ENCODE peak calls at places on chromosomes 3 and 15, in eight cellular contexts. One of them, this sample, is unnamed.

GRCh38 chr3:129827765-129828164 is 65.7 kb downstream of the TMCC1 start:
- DNase-seq in suprapubic skin: no peak
- DNase-seq in MM.1S: peak; percentile 88
- DNase-seq in PC-9: no peak
- DNase-seq in colonic mucosa: no peak
- DNase-seq in neural progenitor cell: no peak
- DNase-seq in GM23338: peak; percentile 11
- DNase-seq in lung: no peak
- DNase-seq in this sample: no peak

GRCh38 chr3:192940129-192940528 is 22.5 kb upstream of the MB21D2 start:
- DNase-seq in suprapubic skin: no peak
- DNase-seq in MM.1S: no peak
- DNase-seq in PC-9: no peak
- DNase-seq in colonic mucosa: no peak
- DNase-seq in neural progenitor cell: no peak
- DNase-seq in GM23338: no peak
- DNase-seq in lung: no peak
- DNase-seq in this sample: no peak

GRCh38 chr3:11053926-11054503 is 61.5 kb downstream of the SLC6A1 start:
- DNase-seq in suprapubic skin: no peak
- DNase-seq in MM.1S: no peak
- DNase-seq in PC-9: no peak
- DNase-seq in colonic mucosa: no peak
- DNase-seq in neural progenitor cell: no peak
- DNase-seq in GM23338: no peak
- DNase-seq in lung: no peak
- DNase-seq in this sample: no peak

GRCh38 chr3:45499529-45499928 is 95.0 kb upstream of the LIMD1 start:
- DNase-seq in suprapubic skin: no peak
- DNase-seq in MM.1S: peak; percentile 47
- DNase-seq in PC-9: peak; percentile 50
- DNase-seq in colonic mucosa: no peak
- DNase-seq in neural progenitor cell: no peak
- DNase-seq in GM23338: peak; percentile 20
- DNase-seq in lung: no peak
- DNase-seq in this sample: no peak

GRCh38 chr3:9000041-9000440 is 36.8 kb upstream of the RAD18 start:
- DNase-seq in suprapubic skin: no peak
- DNase-seq in MM.1S: no peak
- DNase-seq in PC-9: no peak
- DNase-seq in colonic mucosa: no peak
- DNase-seq in neural progenitor cell: no peak
- DNase-seq in GM23338: no peak
- DNase-seq in lung: no peak
- DNase-seq in this sample: no peak

GRCh38 chr15:29935296-29936020 is 113.2 kb upstream of the TJP1 start:
- DNase-seq in suprapubic skin: no peak
- DNase-seq in MM.1S: no peak
- DNase-seq in PC-9: peak; percentile 55
- DNase-seq in colonic mucosa: peak; percentile 48
- DNase-seq in neural progenitor cell: no peak
- DNase-seq in GM23338: peak; percentile 53
- DNase-seq in lung: no peak
- DNase-seq in this sample: no peak

GRCh38 chr3:32297366-32297765 is 58.9 kb downstream of the CMTM8 start:
- DNase-seq in suprapubic skin: no peak
- DNase-seq in MM.1S: no peak
- DNase-seq in PC-9: no peak
- DNase-seq in colonic mucosa: no peak
- DNase-seq in neural progenitor cell: no peak
- DNase-seq in GM23338: no peak
- DNase-seq in lung: no peak
- DNase-seq in this sample: no peak

GRCh38 chr3:111473550-111473949 is 68.4 kb upstream of the CD96 start:
- DNase-seq in suprapubic skin: no peak
- DNase-seq in MM.1S: no peak
- DNase-seq in PC-9: no peak
- DNase-seq in colonic mucosa: no peak
- DNase-seq in neural progenitor cell: peak; percentile 16
- DNase-seq in GM23338: peak; percentile 52
- DNase-seq in lung: no peak
- DNase-seq in this sample: no peak

GRCh38 chr3:177402533-177402932 is 205.3 kb upstream of the TBL1XR1 start:
- DNase-seq in suprapubic skin: no peak
- DNase-seq in MM.1S: no peak
- DNase-seq in PC-9: no peak
- DNase-seq in colonic mucosa: no peak
- DNase-seq in neural progenitor cell: no peak
- DNase-seq in GM23338: peak; percentile 8
- DNase-seq in lung: no peak
- DNase-seq in this sample: no peak

GRCh38 chr3:128051459-128051836 is 789 bp upstream of the SEC61A1 start:
- DNase-seq in suprapubic skin: no peak
- DNase-seq in MM.1S: no peak
- DNase-seq in PC-9: no peak
- DNase-seq in colonic mucosa: no peak
- DNase-seq in neural progenitor cell: peak; percentile 44
- DNase-seq in GM23338: peak; percentile 48
- DNase-seq in lung: no peak
- DNase-seq in this sample: no peak

GRCh38 chr3:182050932-182051331 is 339.2 kb downstream of the SOX2 start:
- DNase-seq in suprapubic skin: no peak
- DNase-seq in MM.1S: no peak
- DNase-seq in PC-9: no peak
- DNase-seq in colonic mucosa: no peak
- DNase-seq in neural progenitor cell: no peak
- DNase-seq in GM23338: no peak
- DNase-seq in lung: no peak
- DNase-seq in this sample: no peak

GRCh38 chr3:160676547-160677303 is at the start of gene ARL14:
- DNase-seq in suprapubic skin: no peak
- DNase-seq in MM.1S: no peak
- DNase-seq in PC-9: peak; percentile 97
- DNase-seq in colonic mucosa: peak; percentile 83
- DNase-seq in neural progenitor cell: no peak
- DNase-seq in GM23338: no peak
- DNase-seq in lung: no peak
- DNase-seq in this sample: peak; percentile 62

GRCh38 chr3:57026918-57027317 is 33.5 kb upstream of the SPATA12 start:
- DNase-seq in suprapubic skin: no peak
- DNase-seq in MM.1S: no peak
- DNase-seq in PC-9: no peak
- DNase-seq in colonic mucosa: peak; percentile 36
- DNase-seq in neural progenitor cell: no peak
- DNase-seq in GM23338: no peak
- DNase-seq in lung: no peak
- DNase-seq in this sample: no peak

GRCh38 chr3:45890405-45890804 is 4.1 kb downstream of the CCR9 start:
- DNase-seq in suprapubic skin: no peak
- DNase-seq in MM.1S: no peak
- DNase-seq in PC-9: no peak
- DNase-seq in colonic mucosa: peak; percentile 66
- DNase-seq in neural progenitor cell: no peak
- DNase-seq in GM23338: no peak
- DNase-seq in lung: no peak
- DNase-seq in this sample: peak; percentile 85

GRCh38 chr15:62857411-62857853 is 185.1 kb upstream of the TPM1 start:
- DNase-seq in suprapubic skin: no peak
- DNase-seq in MM.1S: peak; percentile 12
- DNase-seq in PC-9: peak; percentile 93
- DNase-seq in colonic mucosa: no peak
- DNase-seq in neural progenitor cell: no peak
- DNase-seq in GM23338: no peak
- DNase-seq in lung: no peak
- DNase-seq in this sample: no peak

GRCh38 chr3:9397911-9398714 is 698 bp downstream of the SETD5 start:
- DNase-seq in suprapubic skin: peak; percentile 85
- DNase-seq in MM.1S: peak; percentile 34
- DNase-seq in PC-9: peak; percentile 45
- DNase-seq in colonic mucosa: peak; percentile 65
- DNase-seq in neural progenitor cell: peak; percentile 57
- DNase-seq in GM23338: peak; percentile 63
- DNase-seq in lung: peak; percentile 52
- DNase-seq in this sample: peak; percentile 58

GRCh38 chr15:89363133-89363532 is 28.5 kb upstream of the POLG start:
- DNase-seq in suprapubic skin: no peak
- DNase-seq in MM.1S: no peak
- DNase-seq in PC-9: no peak
- DNase-seq in colonic mucosa: no peak
- DNase-seq in neural progenitor cell: no peak
- DNase-seq in GM23338: no peak
- DNase-seq in lung: no peak
- DNase-seq in this sample: no peak

DNA sequence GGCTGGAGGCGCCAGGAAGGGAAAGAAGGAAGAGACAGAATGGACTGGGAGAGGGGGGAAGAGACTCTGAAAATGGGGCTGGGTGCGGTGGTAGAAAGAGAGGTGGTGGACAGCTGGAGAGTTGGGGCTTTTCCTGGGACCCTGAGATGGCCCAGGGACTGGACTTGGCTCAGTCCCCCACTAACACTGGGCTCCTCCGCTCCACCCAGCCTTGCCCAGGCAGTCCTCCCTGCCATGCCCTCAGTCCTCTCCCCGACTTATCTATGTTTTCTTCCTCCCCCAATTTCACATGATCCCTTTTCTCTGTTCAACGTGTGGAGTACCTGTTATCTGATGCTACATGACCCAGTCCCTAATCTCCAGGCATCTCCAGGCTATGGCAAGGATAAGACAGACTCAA is 6.3 kb upstream of the HCN4 start:
- DNase-seq in suprapubic skin: no peak
- DNase-seq in MM.1S: no peak
- DNase-seq in PC-9: no peak
- DNase-seq in colonic mucosa: no peak
- DNase-seq in neural progenitor cell: no peak
- DNase-seq in GM23338: no peak
- DNase-seq in lung: no peak
- DNase-seq in this sample: no peak
- H3K27me3 ChIP-seq in suprapubic skin: peaks cover 65% of the 10 kb centered on the region
- H3K27me3 ChIP-seq in MM.1S: peaks cover 11% of the 10 kb centered on the region
- H3K27me3 ChIP-seq in PC-9: peaks cover 10% of the 10 kb centered on the region
- H3K27me3 ChIP-seq in colonic mucosa: peaks cover 17% of the 10 kb centered on the region
- H3K27me3 ChIP-seq in neural progenitor cell: peaks cover 20% of the 10 kb centered on the region
- H3K27me3 ChIP-seq in GM23338: peaks cover 20% of the 10 kb centered on the region
- H3K27me3 ChIP-seq in lung: peaks cover 3% of the 10 kb centered on the region
- H3K27me3 ChIP-seq in this sample: no peaks in the 10 kb centered on the region

GRCh38 chr15:81303241-81304225 is 20.4 kb downstream of the STARD5 start:
- DNase-seq in suprapubic skin: no peak
- DNase-seq in MM.1S: no peak
- DNase-seq in PC-9: no peak
- DNase-seq in colonic mucosa: no peak
- DNase-seq in neural progenitor cell: peak; percentile 52
- DNase-seq in GM23338: peak; percentile 63
- DNase-seq in lung: no peak
- DNase-seq in this sample: no peak

GRCh38 chr15:81301815-81302399 is 22.0 kb downstream of the STARD5 start:
- DNase-seq in suprapubic skin: no peak
- DNase-seq in MM.1S: peak; percentile 60
- DNase-seq in PC-9: no peak
- DNase-seq in colonic mucosa: no peak
- DNase-seq in neural progenitor cell: no peak
- DNase-seq in GM23338: no peak
- DNase-seq in lung: no peak
- DNase-seq in this sample: peak; percentile 15

GRCh38 chr15:81301385-81301784 is 22.6 kb downstream of the STARD5 start:
- DNase-seq in suprapubic skin: no peak
- DNase-seq in MM.1S: no peak
- DNase-seq in PC-9: no peak
- DNase-seq in colonic mucosa: no peak
- DNase-seq in neural progenitor cell: no peak
- DNase-seq in GM23338: no peak
- DNase-seq in lung: no peak
- DNase-seq in this sample: peak; percentile 45

GRCh38 chr15:81302605-81303204 is 21.2 kb downstream of the STARD5 start:
- DNase-seq in suprapubic skin: no peak
- DNase-seq in MM.1S: peak; percentile 5
- DNase-seq in PC-9: no peak
- DNase-seq in colonic mucosa: no peak
- DNase-seq in neural progenitor cell: no peak
- DNase-seq in GM23338: no peak
- DNase-seq in lung: no peak
- DNase-seq in this sample: peak; percentile 46

GRCh38 chr15:81304226-81304625 is 19.7 kb downstream of the STARD5 start:
- DNase-seq in suprapubic skin: no peak
- DNase-seq in MM.1S: no peak
- DNase-seq in PC-9: no peak
- DNase-seq in colonic mucosa: no peak
- DNase-seq in neural progenitor cell: no peak
- DNase-seq in GM23338: no peak
- DNase-seq in lung: no peak
- DNase-seq in this sample: peak; percentile 69
- H3K36me3 ChIP-seq in suprapubic skin: peaks cover 84% of the 10 kb centered on the region
- H3K36me3 ChIP-seq in MM.1S: peaks cover 2% of the 10 kb centered on the region
- H3K36me3 ChIP-seq in PC-9: no peaks in the 10 kb centered on the region
- H3K36me3 ChIP-seq in colonic mucosa: no peaks in the 10 kb centered on the region
- H3K36me3 ChIP-seq in neural progenitor cell: no peaks in the 10 kb centered on the region
- H3K36me3 ChIP-seq in GM23338: no peaks in the 10 kb centered on the region
- H3K36me3 ChIP-seq in lung: no peaks in the 10 kb centered on the region
- H3K36me3 ChIP-seq in this sample: no peaks in the 10 kb centered on the region

GRCh38 chr3:62875103-62876002 is at the start of gene CADPS:
- DNase-seq in suprapubic skin: peak; percentile 78
- DNase-seq in MM.1S: no peak
- DNase-seq in PC-9: no peak
- DNase-seq in colonic mucosa: peak; percentile 37
- DNase-seq in neural progenitor cell: peak; percentile 77
- DNase-seq in GM23338: peak; percentile 78
- DNase-seq in lung: no peak
- DNase-seq in this sample: no peak
- H3K27me3 ChIP-seq in suprapubic skin: peaks cover 33% of the 10 kb centered on the region
- H3K27me3 ChIP-seq in MM.1S: no peaks in the 10 kb centered on the region
- H3K27me3 ChIP-seq in PC-9: no peaks in the 10 kb centered on the region
- H3K27me3 ChIP-seq in colonic mucosa: peaks cover 10% of the 10 kb centered on the region
- H3K27me3 ChIP-seq in neural progenitor cell: peaks cover 5% of the 10 kb centered on the region
- H3K27me3 ChIP-seq in GM23338: no peaks in the 10 kb centered on the region
- H3K27me3 ChIP-seq in lung: no peaks in the 10 kb centered on the region
- H3K27me3 ChIP-seq in this sample: no peaks in the 10 kb centered on the region

DNA sequence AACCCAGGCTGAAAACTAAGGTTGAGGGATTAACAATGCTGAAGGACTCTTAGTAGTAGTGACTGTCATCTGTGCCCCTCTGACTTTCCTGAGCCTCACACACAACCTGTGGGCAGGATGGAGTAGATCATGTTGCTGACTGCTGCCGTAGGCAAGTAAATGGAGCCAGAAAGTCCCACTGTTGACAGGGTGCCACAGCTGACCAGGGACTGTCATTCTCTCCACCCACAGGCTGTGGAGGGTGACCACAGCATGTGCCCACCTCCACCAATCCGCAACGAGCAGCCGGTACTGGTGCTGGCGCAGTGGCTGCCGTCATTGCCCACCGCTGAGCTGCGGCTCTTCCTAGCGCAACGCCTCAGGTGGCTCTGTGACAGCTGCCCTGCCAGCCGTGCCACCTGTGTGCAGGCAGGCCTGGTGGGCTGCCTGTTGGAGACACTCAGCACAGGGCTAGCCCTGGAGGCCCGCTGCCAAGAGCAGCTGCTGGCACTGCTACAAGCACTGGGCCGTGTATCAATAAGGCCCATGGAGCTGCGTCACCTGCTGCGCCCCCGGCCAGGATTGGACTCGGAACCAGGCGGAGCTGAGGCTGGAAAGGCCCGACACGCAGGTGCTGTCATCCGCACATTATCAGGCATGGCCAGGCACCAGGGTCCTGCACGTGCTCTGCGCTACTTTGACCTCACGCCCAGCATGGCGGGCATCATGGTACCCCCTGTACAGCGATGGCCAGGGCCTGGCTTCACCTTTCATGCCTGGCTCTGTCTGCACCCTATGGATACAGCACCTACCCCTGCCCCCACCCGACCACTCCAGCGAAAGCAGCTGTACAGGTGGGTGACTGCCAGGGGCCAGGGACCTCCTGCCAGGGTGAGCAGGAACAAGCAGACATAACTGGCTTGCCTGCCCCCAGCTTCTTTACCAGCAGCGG is 15.6 kb downstream of the NBEAL2 start:
- DNase-seq in suprapubic skin: no peak
- DNase-seq in MM.1S: no peak
- DNase-seq in PC-9: no peak
- DNase-seq in colonic mucosa: no peak
- DNase-seq in neural progenitor cell: no peak
- DNase-seq in GM23338: no peak
- DNase-seq in lung: no peak
- DNase-seq in this sample: no peak
- H3K36me3 ChIP-seq in suprapubic skin: peaks cover 86% of the 10 kb centered on the region
- H3K36me3 ChIP-seq in MM.1S: no peaks in the 10 kb centered on the region
- H3K36me3 ChIP-seq in PC-9: no peaks in the 10 kb centered on the region
- H3K36me3 ChIP-seq in colonic mucosa: peaks cover under 1% of the 10 kb centered on the region
- H3K36me3 ChIP-seq in neural progenitor cell: no peaks in the 10 kb centered on the region
- H3K36me3 ChIP-seq in GM23338: no peaks in the 10 kb centered on the region
- H3K36me3 ChIP-seq in lung: no peaks in the 10 kb centered on the region
- H3K36me3 ChIP-seq in this sample: peaks cover 48% of the 10 kb centered on the region